ENCODE peak calls at places on chromosomes 4 and X, in seven cellular contexts. One of them, this sample, is unnamed.

GRCh38 chr4:16607241-16607640 is 291.2 kb downstream of the LDB2 start:
- DNase-seq in H1: no peak
- DNase-seq in neuronal stem cell: no peak
- DNase-seq in trophoblast cell: no peak
- DNase-seq in IMR-90: no peak
- DNase-seq in mesendoderm: no peak
- DNase-seq in H9: no peak
- DNase-seq in this sample: no peak

GRCh38 chr4:108937066-108937465 is 174.2 kb upstream of the ETNPPL start:
- DNase-seq in H9: no peak
- DNase-seq in trophoblast cell: no peak
- DNase-seq in H1: no peak
- DNase-seq in neuronal stem cell: no peak
- DNase-seq in mesendoderm: no peak
- DNase-seq in IMR-90: peak; percentile 38
- DNase-seq in this sample: peak; percentile 52

GRCh38 chr4:3582091-3582475 is 49.9 kb upstream of the LRPAP1 start:
- DNase-seq in H9: no peak
- DNase-seq in mesendoderm: no peak
- DNase-seq in IMR-90: no peak
- DNase-seq in neuronal stem cell: no peak
- DNase-seq in trophoblast cell: no peak
- DNase-seq in H1: no peak
- DNase-seq in this sample: no peak

GRCh38 chrX:110407910-110408545 is 49.4 kb downstream of the RTL9 start:
- DNase-seq in H9: peak; percentile 46
- DNase-seq in neuronal stem cell: peak; percentile 62
- DNase-seq in H1: peak; percentile 62
- DNase-seq in trophoblast cell: peak; percentile 84
- DNase-seq in IMR-90: peak; percentile 71
- DNase-seq in mesendoderm: peak; percentile 66
- DNase-seq in this sample: peak; percentile 71

GRCh38 chr4:66123195-66123594 is 452.9 kb upstream of the EPHA5 start:
- DNase-seq in H9: no peak
- DNase-seq in trophoblast cell: peak; percentile 13
- DNase-seq in mesendoderm: no peak
- DNase-seq in H1: no peak
- DNase-seq in IMR-90: no peak
- DNase-seq in neuronal stem cell: no peak
- DNase-seq in this sample: no peak

GRCh38 chr4:169957785-169958184 is 68.4 kb downstream of the MFAP3L start:
- DNase-seq in mesendoderm: peak; percentile 56
- DNase-seq in H1: no peak
- DNase-seq in neuronal stem cell: no peak
- DNase-seq in IMR-90: no peak
- DNase-seq in H9: no peak
- DNase-seq in trophoblast cell: no peak
- DNase-seq in this sample: no peak

GRCh38 chr4:19614171-19614570 is 637.5 kb upstream of the SLIT2 start:
- DNase-seq in H9: no peak
- DNase-seq in trophoblast cell: no peak
- DNase-seq in IMR-90: no peak
- DNase-seq in neuronal stem cell: no peak
- DNase-seq in mesendoderm: no peak
- DNase-seq in H1: no peak
- DNase-seq in this sample: no peak

GRCh38 chr4:180394307-180394706 is 1848.9 kb upstream of the TENM3 start:
- DNase-seq in trophoblast cell: no peak
- DNase-seq in mesendoderm: no peak
- DNase-seq in H1: no peak
- DNase-seq in IMR-90: no peak
- DNase-seq in neuronal stem cell: no peak
- DNase-seq in H9: no peak
- DNase-seq in this sample: no peak

GRCh38 chr4:126766266-126766665 is 866.5 kb upstream of the INTU start:
- DNase-seq in neuronal stem cell: no peak
- DNase-seq in trophoblast cell: no peak
- DNase-seq in H1: no peak
- DNase-seq in H9: no peak
- DNase-seq in mesendoderm: no peak
- DNase-seq in IMR-90: peak; percentile 36
- DNase-seq in this sample: no peak

DNA sequence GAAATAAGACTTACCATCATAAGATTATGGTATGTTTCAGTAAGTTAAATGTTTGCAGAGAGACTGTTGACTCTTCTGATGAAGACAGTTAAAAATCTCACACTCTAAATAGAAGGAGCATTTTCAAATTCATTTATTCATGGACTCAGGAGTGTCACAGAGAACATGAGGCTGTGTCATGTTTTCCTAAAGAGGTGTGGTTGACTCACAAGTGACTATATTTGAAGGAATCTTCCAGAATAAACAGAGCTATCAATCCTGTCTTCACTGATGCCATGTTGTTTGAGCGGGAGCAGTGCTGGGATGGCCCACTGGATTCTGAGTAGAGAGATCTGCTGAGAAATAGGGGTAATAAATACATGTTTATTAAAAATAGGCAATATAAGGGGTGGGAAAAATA is 513.7 kb upstream of the NR3C2 start:
- DNase-seq in IMR-90: peak; percentile 21
- DNase-seq in H1: no peak
- DNase-seq in mesendoderm: no peak
- DNase-seq in H9: no peak
- DNase-seq in neuronal stem cell: no peak
- DNase-seq in trophoblast cell: no peak
- DNase-seq in this sample: peak; percentile 1
- H3K23ac ChIP-seq in IMR-90: no peak overlapping the region
- H3K23ac ChIP-seq in H1: no peak overlapping the region
- H3K23ac ChIP-seq in mesendoderm: no peak overlapping the region
- H3K23ac ChIP-seq in H9: no peak overlapping the region
- H3K23ac ChIP-seq in neuronal stem cell: no peak overlapping the region
- H3K23ac ChIP-seq in trophoblast cell: no peak overlapping the region
- H3K23ac ChIP-seq in this sample: no peak overlapping the region

DNA sequence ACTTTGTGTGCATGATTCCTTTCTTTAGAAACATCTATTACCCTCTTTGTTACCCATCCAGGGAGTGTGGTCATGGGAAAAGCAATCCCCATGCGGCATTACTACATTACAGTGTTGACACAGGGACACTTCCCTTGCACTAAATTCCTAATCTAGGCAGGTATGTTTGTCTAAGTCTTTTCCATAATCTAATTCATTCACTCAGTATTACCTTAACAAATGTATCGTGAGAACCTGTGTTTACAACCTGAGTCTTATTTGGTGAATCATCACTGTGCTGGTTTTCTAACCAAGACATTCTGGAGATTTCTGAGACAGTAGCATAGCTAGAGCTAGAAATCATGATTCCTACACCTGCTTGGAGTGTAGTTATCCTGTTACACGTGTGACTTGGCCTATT is 326.8 kb downstream of the BMPR1B start:
- DNase-seq in H9: no peak
- DNase-seq in neuronal stem cell: no peak
- DNase-seq in mesendoderm: no peak
- DNase-seq in trophoblast cell: peak; percentile 58
- DNase-seq in H1: no peak
- DNase-seq in IMR-90: no peak
- DNase-seq in this sample: no peak
- H2BK120ac ChIP-seq in H9: no peak overlapping the region
- H2BK120ac ChIP-seq in neuronal stem cell: no peak overlapping the region
- H2BK120ac ChIP-seq in mesendoderm: no peak overlapping the region
- H2BK120ac ChIP-seq in trophoblast cell: no peak overlapping the region
- H2BK120ac ChIP-seq in H1: no peak overlapping the region
- H2BK120ac ChIP-seq in IMR-90: no peak overlapping the region
- H2BK120ac ChIP-seq in this sample: no peak overlapping the region

GRCh38 chrX:46278591-46278990 is 266.6 kb downstream of the ZNF674 start:
- DNase-seq in neuronal stem cell: no peak
- DNase-seq in H1: no peak
- DNase-seq in IMR-90: no peak
- DNase-seq in trophoblast cell: no peak
- DNase-seq in H9: no peak
- DNase-seq in mesendoderm: no peak
- DNase-seq in this sample: no peak
- H3K27ac ChIP-seq in neuronal stem cell: no peak overlapping the region
- H3K27ac ChIP-seq in H1: no peak overlapping the region
- H3K27ac ChIP-seq in IMR-90: no peak overlapping the region
- H3K27ac ChIP-seq in trophoblast cell: no peak overlapping the region
- H3K27ac ChIP-seq in H9: no peak overlapping the region
- H3K27ac ChIP-seq in mesendoderm: no peak overlapping the region
- H3K27ac ChIP-seq in this sample: no peak overlapping the region

GRCh38 chr4:143300860-143301259 is 35.8 kb upstream of the GAB1 start:
- DNase-seq in neuronal stem cell: no peak
- DNase-seq in trophoblast cell: no peak
- DNase-seq in IMR-90: no peak
- DNase-seq in mesendoderm: no peak
- DNase-seq in H9: no peak
- DNase-seq in H1: no peak
- DNase-seq in this sample: no peak
- H3K23ac ChIP-seq in neuronal stem cell: no peak overlapping the region
- H3K23ac ChIP-seq in trophoblast cell: no peak overlapping the region
- H3K23ac ChIP-seq in IMR-90: no peak overlapping the region
- H3K23ac ChIP-seq in mesendoderm: no peak overlapping the region
- H3K23ac ChIP-seq in H9: no peak overlapping the region
- H3K23ac ChIP-seq in H1: no peak overlapping the region
- H3K23ac ChIP-seq in this sample: no peak overlapping the region

This sample was measured in mesenchymal stem cell.